ENCODE peak calls at places on chromosomes 7 and 10, in ten cellular contexts. Q, W, V, C, J, U, H, D, X and Y are unnamed samples.

GRCh38 chr10:28077889-28078288 is 79.0 kb upstream of the ODAD2 start:
- DNase-seq in C (no peak), V (no peak), D (peak; percentile 53), Q (peak; percentile 4), J (no peak), W (no peak), H (no peak), X (no peak), U (peak; percentile 37), Y (no peak)

GRCh38 chr7:13257661-13258060 is 570.2 kb downstream of the ARL4A start:
- DNase-seq in X (no peak), C (no peak), D (no peak), J (peak; percentile 43), H (no peak), U (peak; percentile 19), W (no peak), Q (no peak), V (no peak), Y (no peak)

GRCh38 chr10:22723783-22724182 is 9.4 kb upstream of the PIP4K2A start:
- DNase-seq in V (no peak), J (no peak), H (no peak), C (no peak), Q (no peak), W (no peak), D (no peak), U (no peak), X (no peak), Y (no peak)

GRCh38 chr10:132897516-132898381 is 44.6 kb downstream of the CFAP46 start:
- DNase-seq in H (no peak), U (no peak), C (no peak), D (no peak), J (no peak), V (peak; percentile 15), W (no peak), Q (no peak), X (peak; percentile 34), Y (peak; percentile 41)

GRCh38 chr7:35019179-35019729 is 18.0 kb downstream of the DPY19L1 start:
- DNase-seq in H (no peak), J (no peak), W (no peak), X (no peak), U (no peak), V (no peak), C (no peak), D (no peak), Q (no peak), Y (no peak)

GRCh38 chr10:29811751-29812427 is 177.1 kb upstream of the SVIL start:
- DNase-seq in W (peak; percentile 70), U (peak; percentile 96), H (peak; percentile 9), D (no peak), V (no peak), Q (no peak), X (no peak), C (peak; percentile 15), J (peak; percentile 96), Y (peak; percentile 55)

GRCh38 chr10:133045556-133046483 is 41.9 kb upstream of the ADGRA1 start:
- DNase-seq in U (no peak), D (no peak), C (no peak), H (no peak), X (no peak), W (no peak), V (no peak), J (no peak), Q (no peak), Y (no peak)

GRCh38 chr10:119209050-119209735 is 1.8 kb downstream of the GRK5 start:
- DNase-seq in J (peak; percentile 88), H (peak; percentile 66), D (no peak), V (peak; percentile 58), C (peak; percentile 75), U (peak; percentile 96), Q (peak; percentile 67), W (peak; percentile 72), X (peak; percentile 56), Y (peak; percentile 26)

GRCh38 chr7:1229956-1230355 is 2.7 kb upstream of the UNCX start:
- DNase-seq in W (no peak), Q (no peak), C (no peak), D (no peak), J (no peak), U (no peak), H (no peak), X (no peak), V (no peak), Y (no peak)

GRCh38 chr10:88979153-88979562 is 11.4 kb upstream of the FAS start:
- DNase-seq in X (no peak), W (peak; percentile 75), J (peak; percentile 76), C (no peak), V (no peak), D (no peak), H (no peak), Q (no peak), U (peak; percentile 83), Y (no peak)

GRCh38 chr7:73742753-73743641 is 4.4 kb upstream of the ABHD11 start:
- DNase-seq in U (no peak), Q (peak; percentile 87), J (peak; percentile 36), C (no peak), X (peak; percentile 98), V (peak; percentile 96), W (no peak), H (no peak), D (peak; percentile 96), Y (peak; percentile 96)

DNA sequence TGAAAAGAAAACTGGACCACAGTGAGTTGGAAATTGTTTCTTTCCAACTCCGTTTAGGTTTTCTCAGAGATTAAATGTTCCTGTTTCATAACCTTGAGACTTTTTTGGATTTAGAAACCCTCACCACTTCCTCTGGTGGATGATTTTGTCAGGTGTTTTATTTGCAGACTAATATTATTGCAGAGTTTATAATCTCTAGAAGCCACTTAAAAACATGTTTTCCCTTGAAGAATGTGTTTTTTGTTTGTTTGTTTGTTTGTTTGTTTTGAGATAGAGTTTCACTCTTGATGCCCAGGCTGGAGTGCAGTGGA is 520 bp upstream of the MICU1 start:
- DNase-seq in C (no peak), H (no peak), J (no peak), Q (no peak), X (no peak), U (no peak), V (no peak), W (no peak), D (no peak), Y (no peak)
- H3K4me3 ChIP-seq in C (peak overlapping the region; percentile 85), H (peak overlapping the region; percentile 70), J (peak overlapping the region; percentile 94), Q (no peak overlapping the region), X (peak overlapping the region; percentile 67), U (peak overlapping the region; percentile 98), V (peak overlapping the region; percentile 75), W (peak overlapping the region; percentile 70), D (peak overlapping the region; percentile 80), Y (peak overlapping the region; percentile 75)

DNA sequence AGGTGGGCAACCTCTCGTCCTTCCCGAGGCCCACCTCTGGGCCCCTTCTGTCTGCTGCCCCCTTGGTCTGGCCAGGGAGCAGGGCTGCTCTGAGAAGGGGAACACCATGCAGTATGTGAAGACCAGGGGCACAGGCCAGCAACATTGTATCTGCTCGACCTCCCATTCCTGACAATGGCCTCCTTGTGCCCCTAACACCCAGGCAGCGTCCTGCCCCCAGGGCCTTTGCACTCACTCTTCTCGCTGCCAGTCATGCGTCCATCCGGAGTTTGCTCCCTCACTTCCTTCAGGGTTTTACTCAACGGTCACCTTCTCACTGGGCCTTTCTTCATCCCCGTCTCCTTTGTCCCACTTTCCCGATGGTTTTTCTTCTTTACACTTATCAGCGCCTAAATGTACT is 232.9 kb upstream of the GRB10 start:
- DNase-seq in J (no peak), V (no peak), X (no peak), H (no peak), Q (no peak), U (no peak), C (no peak), W (no peak), D (no peak), Y (no peak)
- H3K4me3 ChIP-seq in J (no peak overlapping the region), V (no peak overlapping the region), X (no peak overlapping the region), H (no peak overlapping the region), Q (no peak overlapping the region), U (no peak overlapping the region), C (no peak overlapping the region), W (no peak overlapping the region), D (no peak overlapping the region), Y (no peak overlapping the region)

GRCh38 chr10:6145979-6146432 is 56.7 kb upstream of the PFKFB3 start:
- DNase-seq in H (no peak), U (no peak), X (no peak), D (no peak), W (no peak), Q (no peak), V (no peak), C (no peak), J (no peak), Y (no peak)
- H3K4me3 ChIP-seq in H (peak overlapping the region; percentile 74), U (peak overlapping the region; percentile 88), X (peak overlapping the region; percentile 54), D (peak overlapping the region; percentile 65), W (peak overlapping the region; percentile 59), Q (peak overlapping the region; percentile 89), V (peak overlapping the region; percentile 86), C (peak overlapping the region; percentile 98), J (peak overlapping the region; percentile 75), Y (peak overlapping the region; percentile 75)

GRCh38 chr7:36368496-36368895 is 21.2 kb upstream of the ANLN start:
- DNase-seq in W (no peak), V (no peak), C (no peak), H (no peak), X (no peak), U (no peak), D (no peak), J (no peak), Q (no peak), Y (no peak)

GRCh38 chr7:36367561-36367889 is 22.1 kb upstream of the ANLN start:
- DNase-seq in W (no peak), C (no peak), J (no peak), H (no peak), X (no peak), Q (no peak), V (no peak), U (no peak), D (no peak), Y (no peak)

GRCh38 chr7:36363515-36363914 is 26.1 kb upstream of the ANLN start:
- DNase-seq in W (no peak), J (no peak), U (no peak), V (no peak), X (no peak), C (no peak), D (no peak), Q (no peak), H (no peak), Y (no peak)

GRCh38 chr7:36366649-36367560 is 22.8 kb upstream of the ANLN start:
- DNase-seq in W (peak; percentile 88), V (peak; percentile 93), C (peak; percentile 88), X (peak; percentile 91), J (peak; percentile 86), Q (peak; percentile 94), U (peak; percentile 96), D (peak; percentile 79), H (peak; percentile 90), Y (peak; percentile 89)

GRCh38 chr7:36366005-36366583 is 23.6 kb upstream of the ANLN start:
- DNase-seq in J (no peak), W (no peak), D (no peak), Q (no peak), V (no peak), H (no peak), C (no peak), X (no peak), U (no peak), Y (no peak)
- H3K4me3 ChIP-seq in J (peak overlapping the region; percentile 87), W (peak overlapping the region; percentile 66), D (peak overlapping the region; percentile 60), Q (no peak overlapping the region), V (peak overlapping the region; percentile 82), H (peak overlapping the region; percentile 84), C (peak overlapping the region; percentile 88), X (peak overlapping the region; percentile 62), U (peak overlapping the region; percentile 97), Y (peak overlapping the region; percentile 62)

GRCh38 chr10:24449334-24449740 is 240.4 kb downstream of the KIAA1217 start:
- DNase-seq in W (no peak), H (no peak), X (no peak), U (peak; percentile 71), C (no peak), D (no peak), V (no peak), J (peak; percentile 80), Q (no peak), Y (no peak)
- H3K4me3 ChIP-seq in W (peak overlapping the region; percentile 18), H (peak overlapping the region; percentile 34), X (no peak overlapping the region), U (peak overlapping the region; percentile 74), C (peak overlapping the region; percentile 58), D (no peak overlapping the region), V (no peak overlapping the region), J (peak overlapping the region; percentile 53), Q (no peak overlapping the region), Y (no peak overlapping the region)